ENCODE peak calls at places on chromosomes 13 and 19, in five cellular contexts. F, N, Z, K and B are unnamed samples.

GRCh38 chr13:47216176-47216822 is 319.4 kb upstream of the HTR2A start:
- DNase-seq in Z (no peak), K (no peak), N (no peak), F (no peak), B (no peak)

GRCh38 chr19:8445488-8446001 is 770 bp downstream of the HNRNPM start:
- DNase-seq in F (no peak), Z (peak; percentile 55), N (peak; percentile 27), K (no peak), B (peak; percentile 68)

GRCh38 chr13:43377149-43377548 is 353.8 kb downstream of the DNAJC15 start:
- DNase-seq in F (no peak), N (no peak), K (no peak), Z (peak; percentile 27), B (no peak)

GRCh38 chr13:110329798-110330461 is 22.8 kb downstream of the COL4A2 start:
- DNase-seq in N (no peak), F (no peak), Z (no peak), K (peak; percentile 78), B (no peak)

GRCh38 chr19:688214-688613 is 7.0 kb downstream of the PRSS57 start:
- DNase-seq in K (no peak), N (no peak), Z (no peak), F (no peak), B (no peak)

GRCh38 chr19:10228393-10228792 is 2.7 kb downstream of the S1PR2 start:
- DNase-seq in K (no peak), Z (no peak), F (no peak), N (no peak), B (no peak)

GRCh38 chr13:112849500-112849899 is 119.5 kb upstream of the MCF2L start:
- DNase-seq in N (peak; percentile 100), F (no peak), Z (no peak), K (peak; percentile 16), B (no peak)

GRCh38 chr19:30112666-30113065 is 170.6 kb downstream of the URI1 start:
- DNase-seq in F (no peak), K (no peak), N (no peak), Z (no peak), B (no peak)

GRCh38 chr19:18340990-18341868 is 831 bp downstream of the PGPEP1 start:
- DNase-seq in Z (peak; percentile 48), K (peak; percentile 55), N (peak; percentile 25), F (no peak), B (peak; percentile 81)

GRCh38 chr19:32862173-32862572 is 7.4 kb downstream of the SLC7A9 start:
- DNase-seq in N (no peak), K (no peak), Z (no peak), F (no peak), B (no peak)

GRCh38 chr13:27170521-27171243 is 929 bp downstream of the USP12 start:
- DNase-seq in Z (peak; percentile 46), F (no peak), N (peak; percentile 15), K (peak; percentile 71), B (peak; percentile 58)

GRCh38 chr13:25380741-25381324 is 9.1 kb downstream of the ATP8A2 start:
- DNase-seq in K (no peak), Z (no peak), N (no peak), F (no peak), B (no peak)

GRCh38 chr13:23608704-23609413 is 38.6 kb downstream of the TNFRSF19 start:
- DNase-seq in N (no peak), Z (peak; percentile 40), K (peak; percentile 48), F (no peak), B (no peak)

GRCh38 chr19:12733369-12733896 is 1.1 kb downstream of the TRIR start:
- DNase-seq in N (no peak), K (no peak), Z (no peak), F (no peak), B (peak; percentile 60)

GRCh38 chr13:102799544-102800144 is 725 bp downstream of the BIVM start:
- DNase-seq in K (peak; percentile 21), F (no peak), Z (no peak), N (peak; percentile 49), B (peak; percentile 22)

GRCh38 chr13:114077938-114078335 is 54.5 kb downstream of the RASA3 start:
- DNase-seq in Z (peak; percentile 59), N (no peak), F (peak; percentile 57), K (peak; percentile 87), B (no peak)

GRCh38 chr13:109687559-109688448 is 98.6 kb downstream of the IRS2 start:
- DNase-seq in N (no peak), Z (no peak), K (no peak), F (no peak), B (no peak)

GRCh38 chr19:54128796-54129616 is 8.6 kb upstream of the CNOT3 start:
- DNase-seq in K (no peak), Z (no peak), N (no peak), F (no peak), B (no peak)

GRCh38 chr19:19477705-19478383 is 37.5 kb downstream of the TSSK6 start:
- DNase-seq in F (no peak), K (no peak), Z (no peak), N (no peak), B (no peak)

GRCh38 chr13:35995136-35995535 is 136.0 kb downstream of the DCLK1 start:
- DNase-seq in K (no peak), N (no peak), F (peak; percentile 25), Z (no peak), B (no peak)

GRCh38 chr13:100442095-100442832 is 146.3 kb downstream of the GGACT start:
- DNase-seq in K (no peak), Z (no peak), F (no peak), N (no peak), B (no peak)

GRCh38 chr13:78659450-78660110 is 625 bp upstream of the OBI1 start:
- DNase-seq in F (no peak), Z (no peak), N (no peak), K (peak; percentile 9), B (no peak)

GRCh38 chr19:54882758-54883157 is 8.7 kb downstream of the FCAR start:
- DNase-seq in N (no peak), F (no peak), Z (no peak), K (no peak), B (no peak)

GRCh38 chr13:110617326-110618072 is 2.2 kb downstream of the NAXD start:
- DNase-seq in Z (peak; percentile 43), N (no peak), K (peak; percentile 84), F (no peak), B (no peak)

GRCh38 chr19:21608571-21608970 is 103.2 kb downstream of the ZNF429 start:
- DNase-seq in Z (no peak), F (no peak), K (no peak), N (no peak), B (no peak)

GRCh38 chr13:110575322-110576069 is 14.0 kb upstream of the RAB20 start:
- DNase-seq in F (no peak), N (no peak), Z (no peak), K (no peak), B (peak; percentile 26)

GRCh38 chr19:38869160-38869835 is 8.8 kb downstream of the RINL start:
- DNase-seq in F (no peak), K (no peak), Z (no peak), N (no peak), B (peak; percentile 64)

GRCh38 chr19:58559275-58560006 is 1.0 kb upstream of the UBE2M start:
- DNase-seq in Z (peak; percentile 91), F (peak; percentile 85), N (no peak), K (peak; percentile 90), B (peak; percentile 89)

GRCh38 chr13:66657165-66657895 is 572.8 kb downstream of the PCDH9 start:
- DNase-seq in K (peak; percentile 98), F (peak; percentile 86), N (no peak), Z (peak; percentile 24), B (no peak)

GRCh38 chr19:10193666-10194499 is 870 bp downstream of the DNMT1 start:
- DNase-seq in Z (no peak), N (no peak), F (no peak), K (peak; percentile 41), B (peak; percentile 16)

GRCh38 chr13:35500071-35500595 is 23.6 kb upstream of the MAB21L1 start:
- DNase-seq in Z (no peak), K (no peak), N (no peak), F (no peak), B (no peak)

GRCh38 chr13:43196171-43196611 is 172.8 kb downstream of the DNAJC15 start:
- DNase-seq in K (peak; percentile 4), F (peak; percentile 6), Z (peak; percentile 46), N (no peak), B (no peak)

GRCh38 chr13:46495647-46496046 is 57.3 kb upstream of the LRCH1 start:
- DNase-seq in F (no peak), K (peak; percentile 33), Z (no peak), N (no peak), B (no peak)

GRCh38 chr13:41059466-41059865 is 1.8 kb upstream of the WBP4 start:
- DNase-seq in N (peak; percentile 38), K (peak; percentile 41), F (no peak), Z (no peak), B (no peak)

GRCh38 chr13:94415484-94415883 is 64.0 kb downstream of the DCT start:
- DNase-seq in Z (no peak), N (peak; percentile 100), K (no peak), F (no peak), B (no peak)